ENCODE peak calls at places on chromosomes 3 and 15, in nine cellular contexts. One of them, this sample, is unnamed.

GRCh38 chr3:101017048-101017447 is 23.8 kb upstream of the ABI3BP start:
- DNase-seq in osteocyte: no peak
- DNase-seq in GM04503: no peak
- DNase-seq in GM06990: no peak
- DNase-seq in ACHN: no peak
- DNase-seq in activated CD4-positive, alpha-beta T cell treated with anti-CD3 and anti-CD28 coated beads for 24 hours: no peak
- DNase-seq in cardiac fibroblast: peak
- DNase-seq in Peyer's patch: no peak
- DNase-seq in A549: no peak
- DNase-seq in this sample: peak

GRCh38 chr3:183764854-183765731 is 60.3 kb downstream of the MAP6D1 start:
- DNase-seq in cardiac fibroblast: peak
- DNase-seq in Peyer's patch: no peak
- DNase-seq in GM06990: no peak
- DNase-seq in osteocyte: no peak
- DNase-seq in GM04503: peak
- DNase-seq in ACHN: peak
- DNase-seq in activated CD4-positive, alpha-beta T cell treated with anti-CD3 and anti-CD28 coated beads for 24 hours: no peak
- DNase-seq in A549: peak
- DNase-seq in this sample: peak

GRCh38 chr3:158683216-158683975 is 10.9 kb upstream of the LXN start:
- DNase-seq in ACHN: no peak
- DNase-seq in GM06990: no peak
- DNase-seq in A549: no peak
- DNase-seq in Peyer's patch: no peak
- DNase-seq in osteocyte: no peak
- DNase-seq in activated CD4-positive, alpha-beta T cell treated with anti-CD3 and anti-CD28 coated beads for 24 hours: no peak
- DNase-seq in GM04503: peak
- DNase-seq in cardiac fibroblast: peak
- DNase-seq in this sample: no peak

GRCh38 chr3:41158947-41159346 is 40.4 kb upstream of the CTNNB1 start:
- DNase-seq in activated CD4-positive, alpha-beta T cell treated with anti-CD3 and anti-CD28 coated beads for 24 hours: no peak
- DNase-seq in ACHN: no peak
- DNase-seq in Peyer's patch: no peak
- DNase-seq in A549: no peak
- DNase-seq in GM04503: no peak
- DNase-seq in cardiac fibroblast: peak
- DNase-seq in osteocyte: no peak
- DNase-seq in GM06990: no peak
- DNase-seq in this sample: no peak

GRCh38 chr15:45611305-45611704 is 23.5 kb upstream of the SQOR start:
- DNase-seq in osteocyte: no peak
- DNase-seq in Peyer's patch: no peak
- DNase-seq in GM06990: no peak
- DNase-seq in cardiac fibroblast: peak
- DNase-seq in ACHN: peak
- DNase-seq in activated CD4-positive, alpha-beta T cell treated with anti-CD3 and anti-CD28 coated beads for 24 hours: no peak
- DNase-seq in A549: peak
- DNase-seq in GM04503: no peak
- DNase-seq in this sample: peak

GRCh38 chr15:69469467-69470191 is 17.0 kb downstream of the RPLP1 start:
- DNase-seq in Peyer's patch: no peak
- DNase-seq in A549: no peak
- DNase-seq in GM06990: no peak
- DNase-seq in cardiac fibroblast: peak
- DNase-seq in GM04503: no peak
- DNase-seq in osteocyte: peak
- DNase-seq in activated CD4-positive, alpha-beta T cell treated with anti-CD3 and anti-CD28 coated beads for 24 hours: no peak
- DNase-seq in ACHN: no peak
- DNase-seq in this sample: no peak

GRCh38 chr3:13480340-13481318 is 523 bp downstream of the HDAC11 start:
- DNase-seq in cardiac fibroblast: no peak
- DNase-seq in activated CD4-positive, alpha-beta T cell treated with anti-CD3 and anti-CD28 coated beads for 24 hours: no peak
- DNase-seq in ACHN: no peak
- DNase-seq in GM06990: peak
- DNase-seq in GM04503: no peak
- DNase-seq in osteocyte: no peak
- DNase-seq in Peyer's patch: peak
- DNase-seq in A549: no peak
- DNase-seq in this sample: peak

GRCh38 chr15:94965593-94965992 is 734.2 kb downstream of the MCTP2 start:
- DNase-seq in Peyer's patch: no peak
- DNase-seq in cardiac fibroblast: peak
- DNase-seq in ACHN: no peak
- DNase-seq in GM06990: no peak
- DNase-seq in A549: no peak
- DNase-seq in activated CD4-positive, alpha-beta T cell treated with anti-CD3 and anti-CD28 coated beads for 24 hours: no peak
- DNase-seq in GM04503: no peak
- DNase-seq in osteocyte: no peak
- DNase-seq in this sample: peak

GRCh38 chr3:65597225-65597951 is 441.3 kb downstream of the MAGI1 start:
- DNase-seq in Peyer's patch: peak
- DNase-seq in GM06990: no peak
- DNase-seq in cardiac fibroblast: peak
- DNase-seq in osteocyte: no peak
- DNase-seq in ACHN: no peak
- DNase-seq in activated CD4-positive, alpha-beta T cell treated with anti-CD3 and anti-CD28 coated beads for 24 hours: no peak
- DNase-seq in A549: no peak
- DNase-seq in GM04503: no peak
- DNase-seq in this sample: peak

GRCh38 chr3:62289922-62290321 is 83.4 kb downstream of the FEZF2 start:
- DNase-seq in GM06990: no peak
- DNase-seq in GM04503: no peak
- DNase-seq in A549: no peak
- DNase-seq in ACHN: no peak
- DNase-seq in Peyer's patch: no peak
- DNase-seq in activated CD4-positive, alpha-beta T cell treated with anti-CD3 and anti-CD28 coated beads for 24 hours: no peak
- DNase-seq in cardiac fibroblast: no peak
- DNase-seq in osteocyte: no peak
- DNase-seq in this sample: no peak

GRCh38 chr3:43647331-43648166 is 25.7 kb upstream of the ANO10 start:
- DNase-seq in A549: no peak
- DNase-seq in cardiac fibroblast: peak
- DNase-seq in ACHN: peak
- DNase-seq in GM04503: no peak
- DNase-seq in activated CD4-positive, alpha-beta T cell treated with anti-CD3 and anti-CD28 coated beads for 24 hours: no peak
- DNase-seq in osteocyte: no peak
- DNase-seq in GM06990: no peak
- DNase-seq in Peyer's patch: no peak
- DNase-seq in this sample: no peak

GRCh38 chr3:70871909-70872656 is 559.6 kb upstream of the MDFIC2 start:
- DNase-seq in GM04503: peak
- DNase-seq in A549: peak
- DNase-seq in GM06990: no peak
- DNase-seq in osteocyte: no peak
- DNase-seq in activated CD4-positive, alpha-beta T cell treated with anti-CD3 and anti-CD28 coated beads for 24 hours: no peak
- DNase-seq in cardiac fibroblast: peak
- DNase-seq in ACHN: no peak
- DNase-seq in Peyer's patch: no peak
- DNase-seq in this sample: no peak

GRCh38 chr3:97938444-97938843 is 33.8 kb downstream of the RIOX2 start:
- DNase-seq in GM04503: no peak
- DNase-seq in activated CD4-positive, alpha-beta T cell treated with anti-CD3 and anti-CD28 coated beads for 24 hours: no peak
- DNase-seq in A549: no peak
- DNase-seq in Peyer's patch: no peak
- DNase-seq in osteocyte: no peak
- DNase-seq in GM06990: no peak
- DNase-seq in cardiac fibroblast: peak
- DNase-seq in ACHN: no peak
- DNase-seq in this sample: no peak

GRCh38 chr15:80985976-80986375 is 3.6 kb downstream of the MESD start:
- DNase-seq in GM06990: no peak
- DNase-seq in ACHN: no peak
- DNase-seq in cardiac fibroblast: no peak
- DNase-seq in osteocyte: no peak
- DNase-seq in activated CD4-positive, alpha-beta T cell treated with anti-CD3 and anti-CD28 coated beads for 24 hours: no peak
- DNase-seq in GM04503: no peak
- DNase-seq in Peyer's patch: no peak
- DNase-seq in A549: no peak
- DNase-seq in this sample: no peak

GRCh38 chr3:187454416-187454815 is 86.2 kb downstream of the RTP4 start:
- DNase-seq in A549: no peak
- DNase-seq in cardiac fibroblast: no peak
- DNase-seq in GM04503: no peak
- DNase-seq in ACHN: no peak
- DNase-seq in osteocyte: no peak
- DNase-seq in Peyer's patch: no peak
- DNase-seq in GM06990: no peak
- DNase-seq in activated CD4-positive, alpha-beta T cell treated with anti-CD3 and anti-CD28 coated beads for 24 hours: no peak
- DNase-seq in this sample: no peak

GRCh38 chr3:49717539-49718418 is 1.7 kb downstream of the AMIGO3 start:
- DNase-seq in GM06990: peak
- DNase-seq in activated CD4-positive, alpha-beta T cell treated with anti-CD3 and anti-CD28 coated beads for 24 hours: no peak
- DNase-seq in osteocyte: no peak
- DNase-seq in GM04503: no peak
- DNase-seq in ACHN: no peak
- DNase-seq in Peyer's patch: peak
- DNase-seq in A549: no peak
- DNase-seq in cardiac fibroblast: no peak
- DNase-seq in this sample: no peak